ENCODE peak calls at places on chromosomes 13 and 19, in four cellular contexts. S is adrenal gland, L is HFF-Myc, P is fibroblast of pulmonary artery. I is an unnamed sample.

GRCh38 chr19:14394167-14394566 is 12.9 kb downstream of the ADGRE5 start:
- DNase-seq in S (no peak), L (no peak), P (no peak), I (no peak)

GRCh38 chr19:6260912-6261636 is 18.7 kb downstream of the MLLT1 start:
- DNase-seq in S (no peak), L (no peak), P (peak; percentile 30), I (peak; percentile 55)

GRCh38 chr13:55230570-55230908 is 1910.2 kb upstream of the PRR20A start:
- DNase-seq in S (no peak), L (no peak), P (no peak), I (no peak)

GRCh38 chr19:51750381-51751124 is 1.1 kb downstream of the FPR1 start:
- DNase-seq in S (no peak), L (no peak), P (no peak), I (no peak)

GRCh38 chr19:14116918-14117578 is 514 bp downstream of the PRKACA start:
- DNase-seq in S (peak; percentile 78), L (no peak), P (no peak), I (no peak)

GRCh38 chr13:37495046-37495445 is 103.5 kb downstream of the POSTN start:
- DNase-seq in S (peak; percentile 73), L (no peak), P (peak; percentile 30), I (peak; percentile 61)

GRCh38 chr13:43057653-43058317 is 34.4 kb downstream of the DNAJC15 start:
- DNase-seq in S (no peak), L (peak; percentile 9), P (peak; percentile 33), I (no peak)

GRCh38 chr19:34226036-34226435 is 28.3 kb upstream of the GARRE1 start:
- DNase-seq in S (no peak), L (no peak), P (no peak), I (no peak)

GRCh38 chr19:33724723-33725060 is 72.0 kb upstream of the KCTD15 start:
- DNase-seq in S (no peak), L (no peak), P (no peak), I (no peak)

GRCh38 chr13:57918913-57919312 is 287.4 kb downstream of the PCDH17 start:
- DNase-seq in S (no peak), L (no peak), P (no peak), I (no peak)

GRCh38 chr13:66427330-66427990 is 802.7 kb downstream of the PCDH9 start:
- DNase-seq in S (no peak), L (no peak), P (peak; percentile 39), I (no peak)

DNA sequence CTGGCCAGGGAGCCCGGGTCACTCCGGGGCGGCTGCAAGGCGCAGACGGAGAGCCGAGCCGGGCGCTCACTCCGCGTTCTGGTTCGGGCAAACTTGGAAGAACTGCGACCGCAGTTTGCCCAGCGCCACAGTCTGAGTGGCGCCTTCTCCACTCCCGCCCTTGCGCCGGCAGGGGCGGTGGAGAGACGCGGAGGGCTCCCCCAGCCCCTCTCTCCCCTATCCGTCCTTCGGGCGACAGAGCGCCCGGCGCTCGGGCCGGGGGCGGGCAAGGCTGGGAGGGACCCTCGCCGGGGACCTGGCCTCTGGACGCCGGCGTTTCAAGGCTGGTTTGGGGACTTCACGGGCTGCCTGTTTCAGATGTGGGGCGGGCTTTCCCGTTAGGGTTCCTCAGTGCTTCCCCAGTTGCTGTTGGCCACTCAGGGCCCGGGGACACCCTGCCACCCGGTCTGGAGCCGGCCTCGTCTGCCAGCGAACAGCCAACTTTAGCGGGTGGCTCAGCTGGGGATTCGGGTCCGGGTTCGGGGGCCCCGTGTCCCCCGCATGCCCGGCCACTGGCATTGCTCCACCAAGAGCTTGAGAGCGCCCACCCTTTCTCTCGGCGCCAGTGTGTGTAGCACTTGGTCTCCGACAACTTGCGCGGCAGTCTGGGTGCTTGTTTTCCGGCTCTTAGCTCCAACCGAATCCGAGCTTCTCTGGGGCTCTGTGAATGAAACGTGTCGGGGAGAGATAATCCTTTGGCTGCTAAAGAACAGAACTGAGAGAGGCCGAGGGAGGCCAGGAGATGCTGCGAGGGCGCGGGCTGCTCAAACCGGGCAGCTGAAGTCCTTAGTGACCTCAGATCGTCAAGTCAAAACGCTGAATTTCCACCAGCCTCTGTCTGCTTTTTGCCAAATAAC is 1.5 kb downstream of the GPC6 start:
- DNase-seq in S (peak; percentile 56), L (no peak), P (peak; percentile 92), I (peak; percentile 93)
- H3K4me3 ChIP-seq in S (peak overlapping the region; percentile 59), L (peak overlapping the region; percentile 76), P (peak overlapping the region; percentile 81), I (peak overlapping the region; percentile 82)

GRCh38 chr19:44111910-44112463 is 1.2 kb upstream of the ZNF225 start:
- DNase-seq in S (peak; percentile 75), L (peak; percentile 53), P (peak; percentile 91), I (peak; percentile 86)

GRCh38 chr19:44113784-44114390 is 688 bp downstream of the ZNF225 start:
- DNase-seq in S (no peak), L (no peak), P (no peak), I (no peak)

GRCh38 chr19:44109458-44109857 is 3.7 kb upstream of the ZNF225 start:
- DNase-seq in S (no peak), L (no peak), P (no peak), I (no peak)

GRCh38 chr19:44112802-44113137 is 429 bp upstream of the ZNF225 start:
- DNase-seq in S (no peak), L (no peak), P (no peak), I (no peak)

GRCh38 chr19:44113138-44113783 is at the start of gene ZNF225:
- DNase-seq in S (peak; percentile 99), L (peak; percentile 98), P (peak; percentile 99), I (peak; percentile 98)
- TF ChIP-seq CTCF in S (no peak), L (no peak), P (no peak), I (no peak)

DNA sequence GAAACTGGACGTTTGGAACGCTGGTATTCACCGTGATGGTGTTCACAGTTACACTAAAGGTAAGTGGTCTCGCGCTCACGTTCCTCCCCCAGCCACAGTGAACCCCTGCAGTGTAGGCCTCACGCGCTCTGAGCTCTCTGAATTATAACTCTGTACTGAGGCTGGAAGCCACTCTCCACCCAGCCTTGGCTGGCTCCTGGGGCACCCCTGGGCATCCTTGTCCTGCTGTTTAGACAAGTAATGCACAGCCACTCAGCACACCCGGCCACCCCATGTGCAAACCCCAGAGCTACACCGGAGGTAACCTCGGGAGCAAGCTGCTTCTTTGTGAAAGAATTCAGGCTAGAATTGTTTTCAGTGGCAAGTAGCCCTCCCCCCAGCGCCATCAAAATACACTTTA is 97.3 kb upstream of the MCF2L start:
- DNase-seq in S (no peak), L (no peak), P (no peak), I (no peak)
- H3K4me3 ChIP-seq in S (no peak overlapping the region), L (no peak overlapping the region), P (no peak overlapping the region), I (no peak overlapping the region)

GRCh38 chr13:27654059-27654458 is 32.4 kb downstream of the POLR1D start:
- DNase-seq in S (no peak), L (no peak), P (no peak), I (no peak)
- TF ChIP-seq CTCF in S (no peak), L (no peak), P (no peak), I (no peak)

DNA sequence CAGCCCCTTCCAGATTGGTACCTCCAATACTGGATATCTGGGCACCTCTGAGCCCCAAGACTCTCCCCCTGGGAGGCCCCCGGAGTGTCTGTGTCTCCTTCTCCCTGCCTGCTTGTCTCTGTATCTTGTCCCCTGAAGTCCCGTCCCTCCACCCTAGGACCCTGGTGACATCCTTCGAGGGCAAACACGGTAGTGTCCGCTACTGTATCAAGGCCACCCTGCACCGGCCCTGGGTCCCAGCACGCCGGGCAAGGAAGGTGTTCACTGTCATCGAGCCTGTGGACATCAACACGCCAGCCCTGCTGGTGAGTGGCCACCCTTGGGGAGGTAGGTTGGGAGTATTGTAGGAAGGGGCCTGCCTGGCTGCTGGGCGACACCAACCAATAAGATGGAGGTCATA is 844 bp downstream of the ARRDC2 start:
- DNase-seq in S (no peak), L (no peak), P (no peak), I (no peak)
- H3K4me3 ChIP-seq in S (peak overlapping the region; percentile 62), L (peak overlapping the region; percentile 37), P (peak overlapping the region; percentile 55), I (peak overlapping the region; percentile 57)

GRCh38 chr19:47035127-47035494 is 13.3 kb downstream of the TMEM160 start:
- DNase-seq in S (no peak), L (no peak), P (no peak), I (peak; percentile 52)
- TF ChIP-seq CTCF in S (no peak), L (no peak), P (no peak), I (no peak)

GRCh38 chr19:57664269-57665127 is 4.2 kb upstream of the ZSCAN4 start:
- DNase-seq in S (peak; percentile 83), L (peak; percentile 4), P (peak; percentile 66), I (peak; percentile 80)
- H3K4me3 ChIP-seq in S (peak overlapping the region; percentile 73), L (peak overlapping the region; percentile 45), P (peak overlapping the region; percentile 63), I (peak overlapping the region; percentile 58)

I was measured in foreskin fibroblast.